ENCODE peak calls at places on chromosomes 7 and 10, in six cellular contexts. H is HFFc6; Q is WTC11; X is Right ventricle myocardium superior; S is LNCaP clone FGC; U is CD4-positive, CD25-positive, alpha-beta regulatory T cell. V is an unnamed sample.

GRCh38 chr10:94066411-94066810 is 72.7 kb downstream of the PLCE1 start:
- DNase-seq in H (no peak), Q (peak; percentile 46), X (no peak), S (no peak), U (no peak), V (no peak)

GRCh38 chr7:87110778-87111177 is 41.5 kb upstream of the DMTF1 start:
- DNase-seq in H (no peak), Q (no peak), X (no peak), S (peak; percentile 10), U (no peak), V (no peak)

GRCh38 chr7:2201686-2202360 is 30.9 kb downstream of the MAD1L1 start:
- DNase-seq in H (no peak), Q (no peak), X (peak; percentile 43), S (no peak), U (no peak), V (no peak)

GRCh38 chr10:15515207-15515606 is 144.1 kb upstream of the FAM171A1 start:
- DNase-seq in H (no peak), Q (no peak), X (peak; percentile 48), S (peak; percentile 92), U (no peak), V (peak; percentile 33)

GRCh38 chr10:24306507-24306875 is 97.6 kb downstream of the KIAA1217 start:
- DNase-seq in H (no peak), Q (no peak), X (no peak), S (no peak), U (no peak), V (no peak)

GRCh38 chr7:148670374-148670773 is 28.3 kb upstream of the CUL1 start:
- DNase-seq in H (no peak), Q (no peak), X (no peak), S (no peak), U (no peak), V (no peak)

GRCh38 chr10:51020175-51020574 is 54.1 kb upstream of the PRKG1 start:
- DNase-seq in H (no peak), Q (no peak), X (no peak), S (no peak), U (no peak), V (no peak)

GRCh38 chr10:132676193-132676891 is 109.6 kb downstream of the NKX6-2 start:
- DNase-seq in H (no peak), Q (peak; percentile 8), X (peak; percentile 33), S (peak; percentile 25), U (no peak), V (no peak)

GRCh38 chr10:68212721-68213352 is 19.1 kb downstream of the ATOH7 start:
- DNase-seq in H (peak; percentile 28), Q (no peak), X (no peak), S (no peak), U (no peak), V (peak; percentile 11)

GRCh38 chr7:34762769-34763168 is 104.8 kb downstream of the NPSR1 start:
- DNase-seq in H (no peak), Q (no peak), X (no peak), S (no peak), U (no peak), V (no peak)

GRCh38 chr10:12777840-12778585 is 223.5 kb downstream of the CCDC3 start:
- DNase-seq in H (no peak), Q (no peak), X (no peak), S (no peak), U (no peak), V (no peak)

GRCh38 chr7:155999631-156000489 is 187.6 kb upstream of the SHH start:
- DNase-seq in H (no peak), Q (no peak), X (no peak), S (no peak), U (no peak), V (no peak)

GRCh38 chr7:134865001-134865845 is 85.8 kb downstream of the CALD1 start:
- DNase-seq in H (no peak), Q (no peak), X (no peak), S (no peak), U (no peak), V (no peak)

GRCh38 chr10:101291254-101292193 is 62.3 kb upstream of the LBX1 start:
- DNase-seq in H (no peak), Q (peak; percentile 87), X (peak; percentile 78), S (no peak), U (peak; percentile 16), V (no peak)

GRCh38 chr7:137943132-137943551 is 58.7 kb downstream of the CREB3L2 start:
- DNase-seq in H (no peak), Q (peak; percentile 26), X (peak; percentile 56), S (no peak), U (no peak), V (no peak)